ENCODE peak calls at places on chromosome 2, in eight cellular contexts. P is GM10248; H is stimulated activated CD4-positive, alpha-beta T cell treated with anti-CD3 and anti-CD28 coated beads, Interleukin-4, amount 100 ng/mL, for 24 hours; L is NCI-H1092; S is mucosa of gallbladder; Z is small intestine; K is HCT116; C is EL. B is an unnamed sample.

GRCh38 chr2:200877443-200877842 is 11.4 kb downstream of the PPIL3 start:
- DNase-seq in P (no peak), H (no peak), L (no peak), S (no peak), Z (no peak), K (no peak), C (no peak), B (no peak)

GRCh38 chr2:72883356-72883962 is 3.7 kb upstream of the SPR start:
- DNase-seq in P (no peak), H (peak), L (no peak), S (peak), Z (no peak), K (no peak), C (peak), B (no peak)

GRCh38 chr2:40797115-40797514 is 345.2 kb upstream of the SLC8A1 start:
- DNase-seq in P (no peak), H (no peak), L (no peak), S (peak), Z (peak), K (no peak), C (peak), B (no peak)

GRCh38 chr2:240013343-240013742 is 11.8 kb downstream of the NDUFA10 start:
- DNase-seq in P (no peak), H (no peak), L (no peak), S (no peak), Z (peak), K (no peak), C (no peak), B (no peak)

GRCh38 chr2:56185101-56185581 is 1.4 kb downstream of the CCDC85A start:
- DNase-seq in P (no peak), H (no peak), L (peak), S (peak), Z (peak), K (no peak), C (peak), B (no peak)

GRCh38 chr2:168545439-168546082 is 89.5 kb downstream of the CERS6 start:
- DNase-seq in P (no peak), H (no peak), L (no peak), S (peak), Z (no peak), K (peak), C (peak), B (peak)

GRCh38 chr2:62787381-62787780 is 81.9 kb downstream of the EHBP1 start:
- DNase-seq in P (peak), H (no peak), L (no peak), S (no peak), Z (peak), K (no peak), C (peak), B (no peak)

GRCh38 chr2:45649855-45650806 is 1.3 kb upstream of the PRKCE start:
- DNase-seq in P (peak), H (peak), L (no peak), S (peak), Z (peak), K (no peak), C (peak), B (no peak)

GRCh38 chr2:66252002-66252545 is 182.9 kb upstream of the MEIS1 start:
- DNase-seq in P (no peak), H (no peak), L (no peak), S (no peak), Z (no peak), K (no peak), C (no peak), B (no peak)

GRCh38 chr2:198615972-198616371 is 811.6 kb downstream of the PLCL1 start:
- DNase-seq in P (no peak), H (no peak), L (no peak), S (peak), Z (peak), K (no peak), C (peak), B (no peak)

GRCh38 chr2:85828725-85829124 is 60.1 kb downstream of the ST3GAL5 start:
- DNase-seq in P (no peak), H (no peak), L (no peak), S (no peak), Z (no peak), K (no peak), C (no peak), B (no peak)

GRCh38 chr2:29981402-29981801 is 60.0 kb upstream of the ALK start:
- DNase-seq in P (no peak), H (no peak), L (no peak), S (no peak), Z (no peak), K (no peak), C (no peak), B (no peak)

GRCh38 chr2:104502904-104503303 is 351.0 kb upstream of the POU3F3 start:
- DNase-seq in P (no peak), H (no peak), L (no peak), S (no peak), Z (no peak), K (no peak), C (no peak), B (no peak)

GRCh38 chr2:108643450-108643849 is 75.8 kb upstream of the RANBP2 start:
- DNase-seq in P (no peak), H (no peak), L (no peak), S (no peak), Z (no peak), K (no peak), C (no peak), B (no peak)

GRCh38 chr2:238023608-238024007 is 37.2 kb upstream of the SCLY start:
- DNase-seq in P (no peak), H (no peak), L (no peak), S (no peak), Z (no peak), K (no peak), C (no peak), B (no peak)

GRCh38 chr2:239399404-239399999 is 1.3 kb downstream of the HDAC4 start:
- DNase-seq in P (no peak), H (peak), L (no peak), S (peak), Z (peak), K (no peak), C (peak), B (no peak)

GRCh38 chr2:82652117-82652516 is 1807.0 kb downstream of the SUCLG1 start:
- DNase-seq in P (no peak), H (no peak), L (no peak), S (no peak), Z (no peak), K (no peak), C (no peak), B (no peak)

GRCh38 chr2:33137331-33137730 is 190.6 kb downstream of the LTBP1 start:
- DNase-seq in P (no peak), H (no peak), L (no peak), S (no peak), Z (no peak), K (no peak), C (no peak), B (no peak)

GRCh38 chr2:153786016-153786415 is 85.7 kb upstream of the GALNT13 start:
- DNase-seq in P (no peak), H (no peak), L (no peak), S (no peak), Z (peak), K (no peak), C (no peak), B (no peak)

GRCh38 chr2:11784310-11784709 is 37.9 kb downstream of the LPIN1 start:
- DNase-seq in P (no peak), H (no peak), L (no peak), S (no peak), Z (no peak), K (no peak), C (no peak), B (no peak)

GRCh38 chr2:46800218-46800617 is 115.4 kb downstream of the MCFD2 start:
- DNase-seq in P (no peak), H (no peak), L (no peak), S (no peak), Z (no peak), K (no peak), C (peak), B (no peak)

GRCh38 chr2:223998983-223999382 is 40.1 kb downstream of the SERPINE2 start:
- DNase-seq in P (no peak), H (no peak), L (no peak), S (no peak), Z (no peak), K (no peak), C (no peak), B (no peak)

GRCh38 chr2:54593249-54593648 is 130.2 kb upstream of the EML6 start:
- DNase-seq in P (no peak), H (no peak), L (no peak), S (no peak), Z (no peak), K (no peak), C (no peak), B (no peak)

GRCh38 chr2:200968162-200968561 is 4.7 kb upstream of the ORC2 start:
- DNase-seq in P (no peak), H (no peak), L (no peak), S (no peak), Z (peak), K (peak), C (no peak), B (no peak)

GRCh38 chr2:235996419-235996818 is 171.8 kb downstream of the GBX2 start:
- DNase-seq in P (no peak), H (no peak), L (no peak), S (no peak), Z (no peak), K (no peak), C (no peak), B (no peak)

GRCh38 chr2:114005110-114005783 is 115.4 kb downstream of the ACTR3 start:
- DNase-seq in P (no peak), H (no peak), L (no peak), S (no peak), Z (no peak), K (no peak), C (no peak), B (no peak)

GRCh38 chr2:238426568-238427434 is at the start of gene ASB1:
- DNase-seq in P (peak), H (peak), L (peak), S (peak), Z (peak), K (peak), C (peak), B (peak)

GRCh38 chr2:177322801-177323261 is 58.3 kb upstream of the NFE2L2 start:
- DNase-seq in P (no peak), H (no peak), L (no peak), S (peak), Z (peak), K (no peak), C (no peak), B (no peak)

GRCh38 chr2:131032393-131032836 is 60.8 kb downstream of the FAM168B start:
- DNase-seq in P (no peak), H (no peak), L (no peak), S (no peak), Z (no peak), K (no peak), C (no peak), B (no peak)

GRCh38 chr2:234913208-234913626 is 38.6 kb upstream of the SH3BP4 start:
- DNase-seq in P (no peak), H (no peak), L (no peak), S (no peak), Z (no peak), K (no peak), C (no peak), B (peak)

GRCh38 chr2:229235136-229235914 is 35.8 kb downstream of the PID1 start:
- DNase-seq in P (no peak), H (no peak), L (no peak), S (no peak), Z (no peak), K (no peak), C (peak), B (no peak)

GRCh38 chr2:47690132-47690531 is 92.8 kb upstream of the MSH6 start:
- DNase-seq in P (no peak), H (no peak), L (no peak), S (no peak), Z (no peak), K (no peak), C (no peak), B (no peak)

GRCh38 chr2:202039278-202040100 is 5.8 kb downstream of the FZD7 start:
- DNase-seq in P (no peak), H (no peak), L (no peak), S (no peak), Z (peak), K (no peak), C (no peak), B (no peak)

GRCh38 chr2:188675391-188676011 is 298.7 kb upstream of the COL3A1 start:
- DNase-seq in P (no peak), H (no peak), L (no peak), S (no peak), Z (no peak), K (no peak), C (peak), B (no peak)

GRCh38 chr2:210199186-210199765 is 26.0 kb downstream of the ACADL start:
- DNase-seq in P (peak), H (no peak), L (no peak), S (no peak), Z (peak), K (peak), C (peak), B (no peak)

B was measured in AG04450.